ENCODE peak calls at places on chromosomes 3 and 15, in four cellular contexts. D is adrenal gland, N is dorsolateral prefrontal cortex, F is HL-60. P is an unnamed sample.

GRCh38 chr3:190155752-190156151 is 35.1 kb upstream of the P3H2 start:
- DNase-seq in D (no peak), N (no peak), F (no peak), P (no peak)

GRCh38 chr3:86890997-86891396 is 100.0 kb downstream of the VGLL3 start:
- DNase-seq in D (no peak), F (no peak), N (no peak), P (no peak)

GRCh38 chr3:4734454-4734853 is 241.3 kb downstream of the ITPR1 start:
- DNase-seq in N (no peak), F (no peak), D (no peak), P (no peak)

GRCh38 chr15:98518823-98519561 is 129.3 kb upstream of the IGF1R start:
- DNase-seq in F (peak; percentile 63), D (peak; percentile 69), N (no peak), P (peak; percentile 5)

GRCh38 chr3:28343144-28343543 is 5.4 kb upstream of the ZCWPW2 start:
- DNase-seq in N (no peak), F (no peak), D (no peak), P (no peak)

GRCh38 chr3:37256447-37256846 is 82.1 kb upstream of the LRRFIP2 start:
- DNase-seq in N (no peak), F (no peak), D (no peak), P (no peak)

GRCh38 chr3:190552969-190553759 is 39.3 kb downstream of the IL1RAP start:
- DNase-seq in D (no peak), F (no peak), N (no peak), P (no peak)

GRCh38 chr3:48552111-48552911 is 4.3 kb downstream of the PFKFB4 start:
- DNase-seq in D (no peak), F (no peak), N (no peak), P (no peak)

GRCh38 chr3:169999433-169999832 is 32.8 kb downstream of the SEC62 start:
- DNase-seq in D (no peak), N (no peak), F (no peak), P (peak; percentile 60)

GRCh38 chr3:97820780-97821179 is 1.0 kb upstream of the CRYBG3 start:
- DNase-seq in D (no peak), F (no peak), N (no peak), P (no peak)

GRCh38 chr3:98557324-98558010 is 25.7 kb downstream of the GPR15 start:
- DNase-seq in F (no peak), N (no peak), D (no peak), P (peak; percentile 83)

GRCh38 chr3:58117561-58118305 is 93.0 kb downstream of the DNASE1L3 start:
- DNase-seq in N (no peak), F (no peak), D (peak; percentile 85), P (no peak)

GRCh38 chr3:172290457-172290856 is 157.8 kb downstream of the GHSR start:
- DNase-seq in D (no peak), N (no peak), F (no peak), P (no peak)

GRCh38 chr3:47577583-47578118 is 1.0 kb downstream of the CSPG5 start:
- DNase-seq in N (no peak), D (no peak), F (no peak), P (no peak)

GRCh38 chr3:15367059-15367458 is 34.7 kb upstream of the SH3BP5 start:
- DNase-seq in N (no peak), F (no peak), D (no peak), P (no peak)
- H3K4me3 ChIP-seq in N (no peak overlapping the region), F (no peak overlapping the region), D (no peak overlapping the region), P (no peak overlapping the region)

GRCh38 chr3:189148090-189148507 is 23.7 kb upstream of the TPRG1 start:
- DNase-seq in D (peak; percentile 88), N (peak; percentile 49), F (peak; percentile 60), P (peak; percentile 16)
- TF ChIP-seq CTCF in D (peak; percentile 85), N (peak; percentile 73), F (peak; percentile 68), P (peak; percentile 65)

GRCh38 chr15:74431645-74432044 is 2.1 kb downstream of the SEMA7A start:
- DNase-seq in D (no peak), N (no peak), F (no peak), P (no peak)
- H3K4me3 ChIP-seq in D (no peak overlapping the region), N (peak overlapping the region; percentile 86), F (no peak overlapping the region), P (peak overlapping the region; percentile 92)

GRCh38 chr3:162932503-162932902 is 1435.9 kb downstream of the OTOL1 start:
- DNase-seq in D (no peak), F (no peak), N (no peak), P (no peak)
- TF ChIP-seq CTCF in D (no peak), F (no peak), N (no peak), P (no peak)

DNA sequence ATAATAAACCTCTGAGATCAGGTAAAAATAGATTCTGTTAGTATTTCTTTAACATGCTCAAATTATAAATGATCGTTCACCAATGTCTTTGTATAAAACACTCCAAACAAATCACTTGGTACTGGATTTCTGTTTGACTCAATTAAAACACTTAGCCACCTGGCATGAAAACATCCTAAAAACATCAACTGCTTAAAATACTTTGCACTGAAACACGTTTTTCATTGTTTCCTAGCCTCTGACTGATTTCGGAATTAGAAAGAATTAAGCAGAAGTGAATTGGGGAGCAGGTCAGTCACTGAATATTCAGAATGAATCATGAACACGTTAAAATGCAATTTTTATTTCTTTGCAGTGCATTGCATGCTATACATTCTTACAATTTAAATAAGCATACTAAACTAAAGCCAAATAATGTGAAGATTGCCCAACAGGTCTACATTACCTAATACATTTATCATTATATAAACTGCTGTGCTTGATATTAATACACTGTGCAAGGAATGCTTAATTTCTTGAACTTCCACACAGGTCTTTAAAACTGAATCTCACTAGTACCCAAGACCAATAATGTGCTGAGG is 1.6 kb downstream of the THRB start:
- DNase-seq in N (no peak), F (no peak), D (no peak), P (no peak)
- H3K4me3 ChIP-seq in N (peak overlapping the region; percentile 79), F (no peak overlapping the region), D (no peak overlapping the region), P (no peak overlapping the region)

DNA sequence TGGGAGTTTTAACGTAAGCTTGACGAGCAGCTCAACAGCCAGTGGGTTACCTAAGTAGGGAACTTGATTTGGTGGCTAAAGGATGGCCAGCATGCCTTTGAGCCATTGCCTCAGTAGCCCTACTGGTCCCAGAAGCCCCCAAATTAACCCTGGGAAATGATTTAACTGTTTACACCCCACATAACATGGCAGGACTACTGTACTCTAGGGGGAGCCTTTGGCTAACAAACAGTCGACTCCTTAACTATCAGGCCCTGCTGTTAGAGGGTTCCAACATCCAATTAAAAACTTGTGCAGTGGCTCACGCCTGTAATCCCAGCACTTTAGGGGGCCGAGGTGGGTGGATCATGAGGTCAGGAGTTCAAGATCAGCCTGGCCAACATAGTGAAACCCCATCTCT is 9.4 kb upstream of the SMCO1 start:
- DNase-seq in N (no peak), F (peak; percentile 17), D (no peak), P (no peak)
- TF ChIP-seq CTCF in N (no peak), F (no peak), D (no peak), P (peak; percentile 16)

GRCh38 chr15:62561572-62561970 is 396.5 kb upstream of the C2CD4B start:
- DNase-seq in D (no peak), F (no peak), N (no peak), P (no peak)

GRCh38 chr15:62560943-62561571 is 396.0 kb upstream of the C2CD4B start:
- DNase-seq in D (no peak), F (no peak), N (no peak), P (no peak)

GRCh38 chr15:62558640-62559039 is 393.6 kb upstream of the C2CD4B start:
- DNase-seq in D (no peak), N (no peak), F (no peak), P (no peak)

GRCh38 chr15:62554164-62554563 is 389.1 kb upstream of the C2CD4B start:
- DNase-seq in F (no peak), N (no peak), D (no peak), P (no peak)

GRCh38 chr15:62559049-62559733 is 394.1 kb upstream of the C2CD4B start:
- DNase-seq in N (peak; percentile 57), F (no peak), D (peak; percentile 57), P (no peak)
- H3K4me3 ChIP-seq in N (no peak overlapping the region), F (no peak overlapping the region), D (no peak overlapping the region), P (no peak overlapping the region)

GRCh38 chr3:146142757-146143156 is 18.2 kb downstream of the PLOD2 start:
- DNase-seq in F (no peak), D (no peak), N (no peak), P (no peak)

GRCh38 chr3:146145642-146146041 is 15.3 kb downstream of the PLOD2 start:
- DNase-seq in F (no peak), D (no peak), N (no peak), P (no peak)

GRCh38 chr3:146153429-146153828 is 7.6 kb downstream of the PLOD2 start:
- DNase-seq in F (no peak), D (no peak), N (no peak), P (no peak)

GRCh38 chr3:146152841-146153240 is 8.1 kb downstream of the PLOD2 start:
- DNase-seq in D (no peak), N (no peak), F (no peak), P (no peak)

GRCh38 chr3:146148468-146148931 is 12.5 kb downstream of the PLOD2 start:
- DNase-seq in N (no peak), D (no peak), F (no peak), P (no peak)
- TF ChIP-seq CTCF in N (peak; percentile 16), D (no peak), F (no peak), P (no peak)

GRCh38 chr3:141078200-141078599 is 27.1 kb downstream of the SPSB4 start:
- DNase-seq in N (no peak), D (no peak), F (no peak), P (no peak)

GRCh38 chr3:141076026-141076797 is 25.1 kb downstream of the SPSB4 start:
- DNase-seq in D (peak; percentile 66), N (no peak), F (no peak), P (no peak)

GRCh38 chr3:141074529-141074928 is 23.4 kb downstream of the SPSB4 start:
- DNase-seq in D (no peak), F (no peak), N (no peak), P (no peak)

GRCh38 chr3:141077631-141078030 is 26.5 kb downstream of the SPSB4 start:
- DNase-seq in D (no peak), N (no peak), F (no peak), P (no peak)

GRCh38 chr3:141076821-141077571 is 25.8 kb downstream of the SPSB4 start:
- DNase-seq in F (peak; percentile 47), N (peak; percentile 86), D (peak; percentile 64), P (no peak)
- H3K4me3 ChIP-seq in F (no peak overlapping the region), N (peak overlapping the region; percentile 50), D (no peak overlapping the region), P (no peak overlapping the region)

P was measured in GM12864.